ENCODE peak calls at places on chromosomes 5 and 9, in ten cellular contexts. S is HT1080; G is caudate nucleus; N is hippocampal formation; L is iPS DF 19.7; B is testis; X is dorsolateral prefrontal cortex; Z is psoas muscle; C is activated CD8-positive, alpha-beta T cell treated with anti-CD3 and anti-CD28 coated beads for 36 hours; O is HS-27A. F is an unnamed sample.

GRCh38 chr9:95189230-95190098 is 128.0 kb downstream of the FANCC start:
- DNase-seq in N (no peak), C (peak), B (peak), Z (no peak), O (no peak), L (no peak), S (peak), X (no peak), G (no peak), F (no peak)

GRCh38 chr9:92638621-92639101 is 31.3 kb downstream of the IPPK start:
- DNase-seq in X (no peak), B (peak), Z (no peak), L (no peak), G (no peak), C (no peak), N (no peak), O (no peak), S (no peak), F (no peak)

GRCh38 chr9:87751869-87752268 is 25.9 kb downstream of the CTSL start:
- DNase-seq in N (no peak), Z (no peak), G (no peak), O (no peak), L (no peak), S (no peak), B (no peak), C (no peak), X (no peak), F (no peak)

GRCh38 chr5:148224131-148224742 is 14.1 kb upstream of the MARCOL start:
- DNase-seq in O (no peak), B (no peak), C (no peak), L (no peak), N (no peak), S (peak), G (no peak), X (no peak), Z (no peak), F (no peak)

GRCh38 chr9:114174876-114175771 is 19.8 kb downstream of the COL27A1 start:
- DNase-seq in O (no peak), L (no peak), B (no peak), X (peak), N (no peak), S (no peak), G (peak), C (no peak), Z (no peak), F (no peak)

GRCh38 chr9:64773491-64773931 is 511.5 kb downstream of the FOXD4L5 start:
- DNase-seq in X (no peak), N (no peak), O (no peak), G (no peak), Z (no peak), B (no peak), L (no peak), S (no peak), C (peak), F (no peak)

GRCh38 chr9:75238311-75238976 is 150.1 kb downstream of the OSTF1 start:
- DNase-seq in N (peak), L (peak), Z (no peak), B (peak), C (peak), O (peak), S (peak), X (no peak), G (no peak), F (no peak)

GRCh38 chr9:14103115-14103514 is 210.8 kb downstream of the NFIB start:
- DNase-seq in S (no peak), N (no peak), O (no peak), L (no peak), B (no peak), Z (no peak), C (no peak), X (no peak), G (no peak), F (no peak)

GRCh38 chr5:174490717-174491116 is 233.7 kb upstream of the MSX2 start:
- DNase-seq in N (no peak), G (no peak), B (no peak), S (no peak), C (no peak), O (no peak), X (no peak), L (no peak), Z (no peak), F (no peak)

GRCh38 chr5:107615173-107615856 is 55.4 kb downstream of the EFNA5 start:
- DNase-seq in O (no peak), G (no peak), S (no peak), B (no peak), X (no peak), Z (no peak), C (no peak), N (no peak), L (no peak), F (no peak)

GRCh38 chr9:125254231-125254630 is 7.4 kb upstream of the GAPVD1 start:
- DNase-seq in N (no peak), O (no peak), X (no peak), C (no peak), G (no peak), S (no peak), B (no peak), Z (no peak), L (no peak), F (no peak)

F was measured in activated CD4-positive, alpha-beta T cell treated with anti-CD3 and anti-CD28 coated beads, Interleukin-2, amount 50 U/mL, for 24 hours.